ENCODE peak calls at places on chromosomes 7 and 10, in ten cellular contexts. L is NCI-H345; V is fibroblast of villous mesenchyme; T is stimulated activated CD8-positive, alpha-beta memory T cell treated with anti-CD3 and anti-CD28 coated beads, Interleukin-2, amount 100 ng/mL, for 1 hour; U is fibroblast of the aortic adventitia; N is adrenal gland; A is A549; F is ELF-1; D is MCF 10A; X is heart left ventricle. H is an unnamed sample.

GRCh38 chr10:12177642-12178041 is 18.0 kb downstream of the NUDT5 start:
- DNase-seq in L (no peak), V (no peak), T (no peak), U (no peak), N (no peak), A (no peak), F (no peak), D (no peak), X (no peak), H (no peak)

GRCh38 chr10:132735341-132735775 is 50.6 kb downstream of the NKX6-2 start:
- DNase-seq in L (no peak), V (no peak), T (no peak), U (no peak), N (no peak), A (no peak), F (no peak), D (no peak), X (no peak), H (no peak)

GRCh38 chr10:112835933-112836564 is 114.0 kb upstream of the TCF7L2 start:
- DNase-seq in L (no peak), V (peak), T (no peak), U (peak), N (no peak), A (no peak), F (no peak), D (no peak), X (peak), H (no peak)

GRCh38 chr10:58268454-58268945 is 462 bp upstream of the CISD1 start:
- DNase-seq in L (no peak), V (no peak), T (no peak), U (no peak), N (no peak), A (peak), F (no peak), D (no peak), X (no peak), H (no peak)

GRCh38 chr10:123559823-123560092 is 106.4 kb upstream of the GPR26 start:
- DNase-seq in L (no peak), V (no peak), T (no peak), U (no peak), N (no peak), A (no peak), F (no peak), D (no peak), X (no peak), H (no peak)

GRCh38 chr10:119849031-119849789 is 23.4 kb downstream of the MCMBP start:
- DNase-seq in L (no peak), V (peak), T (no peak), U (peak), N (no peak), A (no peak), F (peak), D (no peak), X (no peak), H (no peak)

GRCh38 chr10:88478256-88478655 is 104.9 kb downstream of the RNLS start:
- DNase-seq in L (no peak), V (no peak), T (no peak), U (peak), N (no peak), A (no peak), F (no peak), D (peak), X (no peak), H (no peak)

GRCh38 chr7:30706316-30706715 is 24.1 kb upstream of the CRHR2 start:
- DNase-seq in L (no peak), V (no peak), T (no peak), U (no peak), N (no peak), A (no peak), F (no peak), D (no peak), X (no peak), H (no peak)

GRCh38 chr10:83078160-83078559 is 1061.1 kb upstream of the GHITM start:
- DNase-seq in L (no peak), V (no peak), T (no peak), U (no peak), N (no peak), A (no peak), F (no peak), D (peak), X (no peak), H (no peak)